ENCODE peak calls at places on chromosomes 1 and 21, in eight cellular contexts. T, B, N, O, U, E, H and Q are unnamed samples.
A peak's percentile ranks its signal among the peaks of the same experiment; 100 is the strongest.

GRCh38 chr1:26546375-26546774 is 16.8 kb downstream of the RPS6KA1 start:
- ATAC-seq in B (no peak), U (no peak), N (no peak), O (no peak), H (no peak), T (no peak), E (no peak), Q (no peak)

GRCh38 chr1:246782120-246782900 is 58.1 kb downstream of the SCCPDH start:
- ATAC-seq in T (peak; percentile 72), N (peak; percentile 20), E (peak; percentile 70), H (peak; percentile 64), U (peak; percentile 31), B (peak; percentile 46), O (peak; percentile 73), Q (peak; percentile 48)

GRCh38 chr1:239233626-239234025 is 152.7 kb upstream of the CHRM3 start:
- ATAC-seq in H (no peak), U (peak; percentile 83), B (peak; percentile 98), T (no peak), E (no peak), N (no peak), O (no peak), Q (no peak)

GRCh38 chr1:244011796-244012195 is 39.3 kb upstream of the ZBTB18 start:
- ATAC-seq in T (no peak), E (no peak), O (no peak), U (no peak), B (no peak), N (no peak), H (no peak), Q (no peak)

GRCh38 chr1:107251839-107252238 is 111.0 kb downstream of the NTNG1 start:
- ATAC-seq in U (no peak), T (no peak), O (no peak), B (no peak), N (no peak), E (no peak), H (no peak), Q (no peak)

GRCh38 chr1:92473781-92474495 is 12.8 kb downstream of the GFI1 start:
- ATAC-seq in H (no peak), O (no peak), E (no peak), U (no peak), T (no peak), N (no peak), B (no peak), Q (no peak)

GRCh38 chr1:23793018-23793781 is 2.3 kb downstream of the LYPLA2 start:
- ATAC-seq in T (no peak), U (peak; percentile 58), N (no peak), H (no peak), E (no peak), O (no peak), B (peak; percentile 65), Q (no peak)

GRCh38 chr1:29082519-29082918 is 41.2 kb downstream of the TMEM200B start:
- ATAC-seq in U (peak; percentile 91), H (no peak), N (no peak), T (no peak), E (no peak), O (no peak), B (no peak), Q (no peak)

GRCh38 chr1:105886309-105886708 is 1170.2 kb upstream of the PRMT6 start:
- ATAC-seq in T (no peak), O (no peak), N (no peak), H (no peak), B (no peak), U (no peak), E (no peak), Q (no peak)

DNA sequence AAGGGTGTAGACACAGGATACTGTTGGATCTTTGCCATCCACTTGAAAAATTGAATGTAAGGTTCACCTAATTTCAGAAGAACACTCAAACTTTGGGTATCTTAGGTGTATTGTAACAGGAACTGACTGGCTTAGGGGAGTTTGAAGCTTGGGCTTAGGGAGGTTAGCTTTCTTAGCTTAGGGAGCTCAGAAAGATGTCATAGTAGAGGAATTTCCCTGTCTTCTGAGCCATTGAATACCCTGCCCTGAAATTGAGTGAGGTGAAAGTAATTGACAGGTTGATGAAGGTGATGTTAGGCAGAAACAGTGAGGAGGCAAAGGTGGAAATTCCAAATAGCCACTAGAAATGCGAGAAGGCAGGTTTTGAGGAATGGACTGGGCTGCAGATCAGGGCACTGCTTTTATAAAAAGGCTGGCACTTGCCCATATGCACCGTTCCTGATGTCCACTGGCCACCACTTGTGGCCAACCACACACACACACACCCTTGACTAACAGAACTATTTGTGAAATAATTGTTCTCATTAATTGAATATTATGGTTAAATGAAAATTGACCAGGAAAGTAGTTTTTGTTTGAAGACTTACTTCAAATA is 16.5 kb downstream of the BACH1 start:
- ATAC-seq in O (no peak), B (peak; percentile 38), H (peak; percentile 38), U (peak; percentile 33), E (no peak), T (no peak), N (no peak), Q (no peak)
- H3K4me3 ChIP-seq in O (no peak overlapping the region), B (no peak overlapping the region), H (no peak overlapping the region), U (no peak overlapping the region), E (no peak overlapping the region), T (no peak overlapping the region), N (no peak overlapping the region), Q (no peak overlapping the region)

DNA sequence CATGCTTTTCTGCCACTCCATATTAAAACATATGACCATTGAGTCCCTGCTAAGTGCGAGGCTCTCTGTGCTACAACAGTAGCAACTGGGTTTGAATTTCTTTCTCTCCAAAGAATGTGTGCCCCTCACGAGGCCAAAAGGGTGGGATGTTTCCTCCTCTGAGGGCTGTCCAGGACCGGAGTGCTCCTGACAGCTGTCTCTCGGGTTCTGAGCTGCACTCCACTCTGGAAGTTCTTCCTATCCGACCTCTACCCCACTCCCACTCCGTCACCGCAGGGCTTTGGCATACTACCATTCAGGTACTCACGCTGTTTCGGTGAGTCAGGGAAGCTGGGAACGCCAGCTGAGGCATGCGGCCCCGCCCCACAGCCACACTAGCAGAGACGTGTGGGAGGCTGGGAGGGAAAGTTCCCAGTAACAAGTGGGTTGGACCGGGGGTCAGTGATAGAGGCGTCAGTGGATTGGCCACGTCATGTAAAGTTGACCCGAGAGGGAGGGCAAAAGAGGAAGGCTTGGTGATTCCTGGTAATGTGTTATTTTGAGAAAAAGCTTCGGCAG is 715 bp upstream of the SLC50A1 start:
- ATAC-seq in B (peak; percentile 78), E (peak; percentile 62), T (peak; percentile 73), O (peak; percentile 77), H (peak; percentile 76), U (peak; percentile 58), N (no peak), Q (peak; percentile 87)
- H3K4me1 ChIP-seq in B (peaks cover 29% of the 10 kb centered on the region), E (peaks cover 83% of the 10 kb centered on the region), T (peaks cover 90% of the 10 kb centered on the region), O (peaks cover 7% of the 10 kb centered on the region), H (peaks cover 33% of the 10 kb centered on the region), U (no peaks in the 10 kb centered on the region), N (peaks cover 34% of the 10 kb centered on the region), Q (no peaks in the 10 kb centered on the region)

DNA sequence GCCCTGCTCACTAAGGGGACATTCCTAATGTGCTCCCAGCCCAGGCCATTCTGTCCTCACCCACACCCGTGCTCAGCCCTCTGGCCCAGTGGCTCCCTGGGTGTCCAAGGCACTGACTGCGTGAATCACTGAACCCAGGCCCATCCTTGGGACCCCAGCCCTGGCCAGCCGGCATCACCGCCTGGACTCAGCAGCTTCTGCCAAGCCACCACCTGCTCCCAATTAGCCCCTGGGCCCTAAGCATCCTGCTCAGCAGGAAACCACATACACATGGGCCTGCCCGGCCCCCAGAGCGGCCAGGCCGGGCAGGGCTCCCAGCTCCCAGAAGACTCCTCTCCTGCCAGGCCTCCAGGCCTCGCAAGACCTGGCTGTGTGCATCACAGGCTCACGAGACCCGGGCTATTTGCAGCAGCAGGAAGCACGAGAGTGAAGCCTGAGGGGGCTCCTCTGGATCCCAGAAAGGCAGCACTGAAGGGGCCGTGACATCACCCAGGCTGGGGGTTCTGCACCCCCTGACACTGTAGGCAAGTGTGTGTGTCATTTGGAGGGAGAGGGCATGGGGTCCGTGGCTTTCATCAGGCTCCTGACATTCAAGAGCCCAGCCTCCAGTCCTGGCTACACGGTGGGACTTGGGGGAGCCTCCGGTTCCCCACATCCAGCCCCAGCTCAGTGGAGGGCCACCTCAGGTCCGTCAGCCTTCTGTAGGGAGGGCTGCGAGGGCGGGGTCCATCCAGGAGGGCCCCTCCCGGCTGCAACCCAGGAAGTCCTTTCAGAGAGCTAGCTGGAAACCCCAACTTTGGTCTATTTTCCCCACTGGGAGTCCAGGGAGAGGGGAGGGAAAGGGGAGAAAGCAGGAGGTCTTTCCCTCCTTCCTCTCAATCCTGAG is 1.6 kb downstream of the MFAP2 start:
- ATAC-seq in O (peak; percentile 50), U (no peak), E (peak; percentile 3), T (peak; percentile 78), H (peak; percentile 25), N (no peak), B (peak; percentile 59), Q (peak; percentile 75)
- H3K4me3 ChIP-seq in O (no peak overlapping the region), U (no peak overlapping the region), E (no peak overlapping the region), T (peak overlapping the region; percentile 50), H (no peak overlapping the region), N (no peak overlapping the region), B (peak overlapping the region; percentile 25), Q (peak overlapping the region; percentile 59)

DNA sequence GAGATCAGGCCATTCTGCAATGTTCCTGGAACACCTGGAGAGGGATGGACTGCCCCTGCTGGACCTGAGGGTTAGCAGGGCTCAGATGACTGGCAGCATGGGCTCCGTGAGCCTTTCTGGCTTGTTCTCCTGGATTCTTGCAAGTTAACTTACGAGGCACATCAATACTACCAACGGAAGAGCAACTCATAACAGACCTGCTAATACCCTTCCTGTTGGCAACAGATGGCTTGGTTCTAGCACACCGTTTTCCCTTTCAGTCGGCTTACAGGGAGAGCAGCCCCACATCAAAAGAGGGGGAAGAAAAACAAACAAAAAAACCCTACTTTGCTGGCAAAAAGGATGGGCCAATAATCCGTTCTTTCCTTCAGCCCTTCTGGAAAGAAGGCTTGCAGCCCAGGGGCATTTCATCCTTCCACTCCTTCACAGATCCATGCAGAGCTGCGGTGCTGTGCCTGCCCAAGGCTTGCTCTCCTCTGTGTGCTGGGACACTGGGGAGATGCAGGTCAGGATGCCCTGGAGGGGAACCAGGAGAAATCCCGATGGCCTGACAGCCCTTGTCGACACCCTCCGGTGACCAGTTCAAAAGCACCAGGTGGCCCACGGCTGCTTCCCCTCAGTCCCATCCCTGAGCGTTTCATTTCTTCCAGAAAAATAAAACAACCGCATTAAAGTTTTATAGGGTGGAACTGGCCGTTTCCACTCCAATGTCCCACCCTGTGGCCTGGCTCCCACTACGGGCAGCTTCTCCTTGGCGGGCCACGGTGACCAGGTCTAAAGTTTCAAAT is 48.1 kb downstream of the SLC66A1 start:
- ATAC-seq in B (no peak), O (no peak), N (no peak), T (no peak), E (no peak), H (no peak), U (no peak), Q (no peak)
- H3K4me1 ChIP-seq in B (peaks cover 14% of the 10 kb centered on the region), O (peaks cover 3% of the 10 kb centered on the region), N (peaks cover 34% of the 10 kb centered on the region), T (peaks cover 10% of the 10 kb centered on the region), E (peaks cover 15% of the 10 kb centered on the region), H (no peaks in the 10 kb centered on the region), U (no peaks in the 10 kb centered on the region), Q (peaks cover 62% of the 10 kb centered on the region)

GRCh38 chr1:156193208-156193487 is 756 bp upstream of the SLC25A44 start:
- ATAC-seq in U (no peak), H (no peak), N (no peak), E (no peak), B (no peak), O (no peak), T (no peak), Q (no peak)
- H3K4me3 ChIP-seq in U (peak overlapping the region; percentile 92), H (peak overlapping the region; percentile 79), N (peak overlapping the region; percentile 63), E (no peak overlapping the region), B (peak overlapping the region; percentile 95), O (peak overlapping the region; percentile 90), T (peak overlapping the region; percentile 76), Q (peak overlapping the region; percentile 92)